ENCODE peak calls at places on chromosomes 4 and X, in nine cellular contexts. E is upper lobe of right lung, J is HTR-8/SVneo, C is keratinocyte, S is amniotic epithelial cell, Y is choroid plexus epithelial cell, K is SJCRH30, N is Right ventricle myocardium superior, D is heart right ventricle. P is an unnamed sample.

GRCh38 chr4:144754562-144755410 is 108.8 kb downstream of the HHIP start:
- DNase-seq in N (no peak), C (no peak), D (no peak), E (no peak), K (peak), Y (peak), S (peak), J (no peak), P (peak)

GRCh38 chr4:152862608-152863007 is 73.5 kb upstream of the FHDC1 start:
- DNase-seq in S (peak), J (no peak), N (no peak), C (no peak), K (no peak), D (no peak), Y (no peak), E (no peak), P (peak)

GRCh38 chr4:130395871-130396270 is 1299.9 kb downstream of the C4orf33 start:
- DNase-seq in S (peak), Y (peak), K (no peak), E (no peak), N (no peak), D (no peak), C (no peak), J (peak), P (peak)

GRCh38 chr4:19832388-19832787 is 419.3 kb upstream of the SLIT2 start:
- DNase-seq in C (no peak), D (no peak), S (no peak), E (no peak), K (no peak), Y (no peak), J (no peak), N (no peak), P (peak)

GRCh38 chr4:73864365-73864764 is 4.8 kb upstream of the CXCL1 start:
- DNase-seq in N (no peak), E (no peak), D (no peak), K (no peak), Y (peak), S (no peak), C (no peak), J (peak), P (peak)

GRCh38 chr4:118957683-118958082 is 69.0 kb downstream of the SYNPO2 start:
- DNase-seq in E (no peak), K (no peak), N (no peak), J (no peak), S (peak), D (no peak), C (no peak), Y (peak), P (peak)

GRCh38 chrX:125605145-125605544 is 285.5 kb downstream of the TEX13C start:
- DNase-seq in C (no peak), D (no peak), K (no peak), N (no peak), S (no peak), Y (no peak), E (no peak), J (no peak), P (no peak)

GRCh38 chrX:109974906-109975655 is 27.8 kb upstream of the TMEM164 start:
- DNase-seq in J (no peak), N (no peak), E (no peak), C (no peak), S (peak), Y (peak), K (no peak), D (no peak), P (peak)

GRCh38 chrX:107449490-107450175 is at the start of gene FRMPD3:
- DNase-seq in D (no peak), N (no peak), J (no peak), Y (no peak), C (no peak), S (no peak), K (no peak), E (no peak), P (no peak)

GRCh38 chrX:103918050-103918449 is 44.4 kb upstream of the TMSB15B start:
- DNase-seq in D (peak), N (peak), Y (peak), S (peak), E (no peak), C (no peak), K (peak), J (peak), P (peak)

GRCh38 chr4:187006189-187006618 is 282.5 kb upstream of the FAT1 start:
- DNase-seq in S (peak), Y (peak), E (no peak), K (no peak), C (no peak), N (no peak), D (no peak), J (no peak), P (peak)

GRCh38 chr4:114146947-114147618 is 167.6 kb upstream of the ARSJ start:
- DNase-seq in K (no peak), C (no peak), D (no peak), S (no peak), N (no peak), Y (no peak), E (no peak), J (no peak), P (no peak)

GRCh38 chr4:88937081-88937480 is 119.9 kb downstream of the FAM13A start:
- DNase-seq in C (no peak), S (peak), E (no peak), N (no peak), J (peak), D (no peak), K (no peak), Y (peak), P (peak)

GRCh38 chr4:70940134-70940533 is 38.0 kb downstream of the MOB1B start:
- DNase-seq in J (no peak), K (no peak), S (no peak), E (no peak), Y (no peak), N (no peak), C (no peak), D (no peak), P (no peak)

GRCh38 chr4:56099378-56099786 is 150.6 kb downstream of the CEP135 start:
- DNase-seq in Y (no peak), E (no peak), D (no peak), K (no peak), N (no peak), J (no peak), S (no peak), C (no peak), P (peak)

GRCh38 chr4:129355529-129355928 is 259.6 kb downstream of the C4orf33 start:
- DNase-seq in J (no peak), N (no peak), S (peak), E (no peak), K (no peak), Y (peak), C (no peak), D (no peak), P (peak)

GRCh38 chr4:118265312-118266144 is 87.3 kb downstream of the PRSS12 start:
- DNase-seq in N (peak), J (no peak), Y (peak), K (no peak), E (peak), C (no peak), S (no peak), D (peak), P (peak)

P was measured in iris pigment epithelial cell.